ENCODE peak calls at places on chromosomes 12 and 14, in seven cellular contexts. S is progenitor cell of endocrine pancreas, N is epithelial cell of esophagus, M is amniotic stem cell, Y is PC-3, G is T-helper 1 cell, A is NCI-H345. B is an unnamed sample.
A peak's percentile ranks its signal among the peaks of the same experiment; 100 is the strongest.

GRCh38 chr14:93100570-93100969 is 15.2 kb downstream of the ITPK1 start:
- DNase-seq in S (no peak), N (no peak), M (no peak), Y (no peak), G (no peak), A (no peak), B (no peak)

GRCh38 chr12:119704065-119704747 is 36.3 kb downstream of the PRKAB1 start:
- DNase-seq in S (no peak), N (peak; percentile 19), M (no peak), Y (peak; percentile 74), G (no peak), A (no peak), B (no peak)

GRCh38 chr14:56243110-56243509 is 124.9 kb downstream of the PELI2 start:
- DNase-seq in S (no peak), N (no peak), M (no peak), Y (no peak), G (no peak), A (no peak), B (no peak)

GRCh38 chr14:103008768-103009342 is 48.5 kb downstream of the CDC42BPB start:
- DNase-seq in S (no peak), N (peak; percentile 66), M (no peak), Y (peak; percentile 61), G (no peak), A (no peak), B (no peak)

GRCh38 chr12:117472983-117473382 is 111.6 kb upstream of the NOS1 start:
- DNase-seq in S (peak; percentile 28), N (no peak), M (no peak), Y (peak; percentile 33), G (no peak), A (no peak), B (peak; percentile 45)

GRCh38 chr12:52506858-52507715 is 13.1 kb downstream of the KRT5 start:
- DNase-seq in S (no peak), N (peak; percentile 65), M (no peak), Y (peak; percentile 72), G (no peak), A (peak; percentile 56), B (peak; percentile 21)

GRCh38 chr12:51128905-51129304 is 44.0 kb downstream of the TFCP2 start:
- DNase-seq in S (no peak), N (no peak), M (peak; percentile 10), Y (no peak), G (no peak), A (no peak), B (no peak)

GRCh38 chr12:129193263-129193871 is 340.1 kb downstream of the GLT1D1 start:
- DNase-seq in S (no peak), N (no peak), M (no peak), Y (peak; percentile 60), G (no peak), A (no peak), B (peak; percentile 41)

GRCh38 chr14:73743431-73743931 is 29.3 kb upstream of the PNMA1 start:
- DNase-seq in S (no peak), N (no peak), M (no peak), Y (no peak), G (peak; percentile 54), A (no peak), B (no peak)

B was measured in Calu3.